ENCODE peak calls at places on chromosomes 6 and 20, in four cellular contexts. U is A549, R is GM12878, H is upper lobe of right lung. G is an unnamed sample.

GRCh38 chr6:5662797-5663196 is 343.9 kb downstream of the NRN1 start:
- DNase-seq in H (no peak), R (no peak), U (no peak), G (no peak)

GRCh38 chr20:43840382-43841070 is 74.1 kb upstream of the TOX2 start:
- DNase-seq in H (no peak), R (no peak), U (peak), G (no peak)

GRCh38 chr6:122809001-122809400 is 19.9 kb downstream of the SMPDL3A start:
- DNase-seq in R (no peak), H (no peak), U (no peak), G (no peak)

GRCh38 chr20:21234816-21235215 is 68.3 kb upstream of the XRN2 start:
- DNase-seq in R (no peak), U (no peak), H (no peak), G (no peak)

GRCh38 chr20:62289131-62289530 is 13.7 kb upstream of the ADRM1 start:
- DNase-seq in H (no peak), R (no peak), U (no peak), G (no peak)

GRCh38 chr20:12372557-12372956 is 454.9 kb downstream of the BTBD3 start:
- DNase-seq in H (no peak), U (no peak), R (no peak), G (no peak)

GRCh38 chr20:40815156-40816038 is 126.4 kb upstream of the MAFB start:
- DNase-seq in R (no peak), H (no peak), U (no peak), G (peak)

GRCh38 chr20:44720994-44721784 is 6.0 kb downstream of the CCN5 start:
- DNase-seq in U (peak), R (no peak), H (peak), G (no peak)

GRCh38 chr6:11921017-11921438 is 91.1 kb upstream of the HIVEP1 start:
- DNase-seq in R (no peak), H (no peak), U (peak), G (peak)

GRCh38 chr6:116019428-116019827 is 41.3 kb downstream of the FRK start:
- DNase-seq in H (no peak), U (no peak), R (peak), G (no peak)

GRCh38 chr6:121555201-121555600 is 119.8 kb downstream of the GJA1 start:
- DNase-seq in H (no peak), R (no peak), U (no peak), G (no peak)

GRCh38 chr6:41940759-41941279 is 789 bp downstream of the CCND3 start:
- DNase-seq in H (peak), R (no peak), U (peak), G (peak)
- TF ChIP-seq CTCF in H (no peak), R (no peak), U (no peak), G (no peak)

GRCh38 chr6:43097098-43097489 is 21.0 kb downstream of the PTK7 start:
- DNase-seq in H (no peak), U (no peak), R (no peak), G (no peak)

GRCh38 chr6:43095939-43096338 is 19.8 kb downstream of the PTK7 start:
- DNase-seq in H (no peak), U (no peak), R (no peak), G (no peak)

GRCh38 chr6:43097502-43097901 is 21.4 kb downstream of the PTK7 start:
- DNase-seq in H (no peak), R (no peak), U (no peak), G (no peak)

GRCh38 chr6:43093361-43094289 is 17.5 kb downstream of the PTK7 start:
- DNase-seq in R (no peak), U (no peak), H (no peak), G (no peak)

DNA sequence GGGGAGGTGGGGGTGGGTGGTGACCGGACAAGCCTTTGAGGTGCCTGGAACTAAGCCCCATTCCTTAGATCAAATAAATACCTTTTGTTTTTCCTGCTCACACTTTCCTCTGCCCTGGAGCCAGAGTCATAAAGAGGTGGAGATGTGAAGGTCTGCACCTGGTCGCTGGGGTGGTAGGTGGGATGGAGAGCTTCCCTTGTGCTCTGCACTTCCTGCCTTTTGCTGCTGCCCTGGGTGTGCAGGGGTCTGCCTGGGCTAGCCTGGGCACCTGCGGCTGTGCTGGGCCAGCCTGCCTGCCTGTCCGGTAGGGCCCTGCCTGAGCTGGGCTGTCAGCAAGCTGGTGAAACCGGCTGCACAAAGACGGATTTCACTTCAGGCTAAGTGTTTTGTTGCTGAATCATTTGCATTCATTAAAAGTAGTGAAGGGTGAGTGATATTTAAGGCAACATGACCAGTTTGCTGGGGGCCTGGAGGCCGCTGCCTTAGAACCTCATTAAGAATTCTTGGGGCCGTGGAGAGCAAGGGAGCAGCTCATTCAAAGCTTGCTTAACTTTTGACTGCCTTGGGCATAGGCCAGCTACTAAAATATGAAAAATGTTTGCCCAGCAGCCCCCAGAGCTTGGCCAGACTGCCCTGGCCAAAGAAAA is 20.5 kb downstream of the PTK7 start:
- DNase-seq in H (peak), R (no peak), U (no peak), G (no peak)
- H3K27ac ChIP-seq in H (peak), R (peak), U (no peak), G (peak)

GRCh38 chr6:108581932-108582500 is 21.3 kb downstream of the FOXO3 start:
- DNase-seq in R (no peak), U (no peak), H (no peak), G (no peak)
- H3K4me3 ChIP-seq in R (no peak), U (no peak), H (peak), G (no peak)

GRCh38 chr6:28809947-28810654 is 113.7 kb downstream of the TRIM27 start:
- DNase-seq in R (no peak), H (no peak), U (peak), G (no peak)
- TF ChIP-seq CTCF in R (no peak), H (no peak), U (peak), G (no peak)

GRCh38 chr6:43359831-43360230 is 9.6 kb downstream of the ZNF318 start:
- DNase-seq in H (no peak), R (no peak), U (no peak), G (no peak)
- H3K27ac ChIP-seq in H (no peak), R (no peak), U (no peak), G (no peak)

DNA sequence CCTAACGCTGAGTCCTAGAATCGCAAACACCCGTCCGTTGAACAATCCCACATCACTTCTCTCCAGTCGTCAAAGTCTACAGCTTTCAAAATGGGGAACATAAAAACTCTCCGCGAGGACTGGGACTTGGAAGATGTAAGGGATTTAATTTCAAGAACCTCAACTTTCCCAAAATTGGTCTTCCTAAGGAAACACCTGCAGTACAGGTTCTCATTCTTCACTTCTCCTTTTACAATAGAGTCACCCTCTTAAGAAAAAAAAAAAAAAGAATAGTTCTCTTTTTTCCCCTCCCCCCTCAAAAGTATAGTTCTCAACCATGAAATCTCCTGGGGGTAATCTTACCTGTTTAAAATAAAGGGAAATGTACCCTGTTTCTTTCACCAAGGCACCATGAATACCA is 6.6 kb upstream of the ZBTB22 start:
- DNase-seq in U (no peak), R (no peak), H (no peak), G (no peak)
- H3K4me3 ChIP-seq in U (peak), R (peak), H (peak), G (peak)

G was measured in coronary artery.